ENCODE peak calls at places on chromosome 19, in six cellular contexts. One of them, this sample, is unnamed. For H3K4me1 and H3K9me3, the result is how much of the 10 kb centered on the place peaks cover.

GRCh38 chr19:38148337-38148736 is 75.7 kb downstream of the DPF1 start:
- DNase-seq in adrenal gland: no peak
- DNase-seq in transverse colon: no peak
- DNase-seq in heart right ventricle: peak
- DNase-seq in fibroblast of lung: no peak
- DNase-seq in aorta: no peak
- DNase-seq in this sample: no peak

GRCh38 chr19:55098716-55099556 is 18.5 kb downstream of the PPP1R12C start:
- DNase-seq in adrenal gland: no peak
- DNase-seq in transverse colon: no peak
- DNase-seq in heart right ventricle: no peak
- DNase-seq in fibroblast of lung: no peak
- DNase-seq in aorta: no peak
- DNase-seq in this sample: no peak

GRCh38 chr19:17333611-17334413 is 843 bp downstream of the ANO8 start:
- DNase-seq in adrenal gland: peak
- DNase-seq in transverse colon: peak
- DNase-seq in heart right ventricle: no peak
- DNase-seq in fibroblast of lung: peak
- DNase-seq in aorta: peak
- DNase-seq in this sample: no peak

GRCh38 chr19:15787611-15788155 is at the start of gene OR10H5:
- DNase-seq in adrenal gland: no peak
- DNase-seq in transverse colon: no peak
- DNase-seq in heart right ventricle: no peak
- DNase-seq in fibroblast of lung: no peak
- DNase-seq in aorta: no peak
- DNase-seq in this sample: no peak

GRCh38 chr19:23698711-23699520 is 11.9 kb upstream of the ZNF675 start:
- DNase-seq in adrenal gland: no peak
- DNase-seq in transverse colon: peak
- DNase-seq in heart right ventricle: no peak
- DNase-seq in fibroblast of lung: no peak
- DNase-seq in aorta: no peak
- DNase-seq in this sample: peak

GRCh38 chr19:18102916-18103542 is 5.5 kb downstream of the MAST3 start:
- DNase-seq in adrenal gland: no peak
- DNase-seq in transverse colon: no peak
- DNase-seq in heart right ventricle: no peak
- DNase-seq in fibroblast of lung: no peak
- DNase-seq in aorta: no peak
- DNase-seq in this sample: no peak

GRCh38 chr19:40147693-40148347 is 43.4 kb upstream of the MAP3K10 start:
- DNase-seq in adrenal gland: peak
- DNase-seq in transverse colon: peak
- DNase-seq in heart right ventricle: no peak
- DNase-seq in fibroblast of lung: peak
- DNase-seq in aorta: no peak
- DNase-seq in this sample: no peak

GRCh38 chr19:43664008-43664407 is 6.0 kb downstream of the PLAUR start:
- DNase-seq in adrenal gland: no peak
- DNase-seq in transverse colon: no peak
- DNase-seq in heart right ventricle: peak
- DNase-seq in fibroblast of lung: no peak
- DNase-seq in aorta: no peak
- DNase-seq in this sample: no peak

GRCh38 chr19:15863272-15863671 is 34.6 kb downstream of the CYP4F2 start:
- DNase-seq in adrenal gland: no peak
- DNase-seq in transverse colon: no peak
- DNase-seq in heart right ventricle: no peak
- DNase-seq in fibroblast of lung: no peak
- DNase-seq in aorta: no peak
- DNase-seq in this sample: no peak

DNA sequence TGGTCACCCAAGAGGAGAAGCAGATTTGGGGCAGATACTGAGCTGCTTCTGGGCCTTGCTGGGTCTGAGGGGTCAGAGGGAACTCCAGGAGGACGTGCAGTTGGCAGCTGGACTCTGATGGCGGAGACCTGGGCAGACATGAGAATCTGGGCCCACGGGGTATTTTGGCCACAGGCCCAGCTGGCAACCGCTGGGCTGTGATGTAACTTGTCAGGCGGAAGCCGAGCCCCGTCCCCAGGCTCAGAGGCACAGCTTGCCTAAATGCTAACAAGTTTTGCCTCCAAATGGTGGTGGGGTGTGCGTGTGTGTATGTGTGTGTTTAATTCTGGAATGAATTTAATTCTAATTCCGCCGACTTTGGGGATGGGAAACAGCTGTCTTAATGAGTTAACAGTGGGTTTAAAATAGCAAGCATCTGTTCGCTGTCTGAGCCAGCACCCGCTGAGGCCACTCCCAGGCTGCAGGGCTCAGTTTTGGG is 11.6 kb downstream of the ZNRF4 start:
- DNase-seq in adrenal gland: no peak
- DNase-seq in transverse colon: no peak
- DNase-seq in heart right ventricle: peak
- DNase-seq in fibroblast of lung: no peak
- DNase-seq in aorta: no peak
- DNase-seq in this sample: peak
- H3K4me1 ChIP-seq in adrenal gland: under half
- H3K4me1 ChIP-seq in transverse colon: under half
- H3K4me1 ChIP-seq in heart right ventricle: under half
- H3K4me1 ChIP-seq in fibroblast of lung: under half
- H3K4me1 ChIP-seq in aorta: under half
- H3K4me1 ChIP-seq in this sample: under half

DNA sequence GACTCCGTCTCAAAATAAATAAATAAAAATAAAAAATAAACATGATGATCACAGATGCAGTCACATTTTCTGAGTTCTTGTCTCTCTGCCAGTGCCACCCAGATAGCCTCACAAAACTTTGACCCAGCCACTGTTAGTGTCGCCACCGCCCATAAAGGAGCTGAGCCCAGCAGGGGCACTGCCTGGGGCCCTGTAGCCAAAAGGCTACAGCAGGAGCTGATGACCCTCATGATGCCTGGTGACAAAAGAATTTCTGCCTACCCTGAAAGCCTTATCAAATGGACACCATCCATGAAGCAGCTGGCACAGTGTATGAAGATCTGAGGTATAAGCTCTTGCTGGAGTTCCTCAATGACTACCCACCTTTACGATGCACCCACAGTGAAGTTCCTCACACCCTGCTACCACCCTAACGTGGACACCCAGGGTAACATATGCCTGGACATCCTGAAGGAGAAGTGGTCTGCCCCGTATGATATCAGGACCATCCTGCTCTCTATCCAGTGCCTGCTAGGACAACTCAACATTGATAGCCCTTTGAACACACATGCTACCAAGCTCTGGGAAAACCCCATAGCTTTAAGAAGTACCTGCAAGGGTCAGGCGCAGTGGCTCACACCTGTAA is 18.3 kb downstream of the ZNF587 start:
- DNase-seq in adrenal gland: no peak
- DNase-seq in transverse colon: no peak
- DNase-seq in heart right ventricle: no peak
- DNase-seq in fibroblast of lung: no peak
- DNase-seq in aorta: no peak
- DNase-seq in this sample: no peak
- H3K9me3 ChIP-seq in adrenal gland: under half
- H3K9me3 ChIP-seq in transverse colon: half or more
- H3K9me3 ChIP-seq in heart right ventricle: under half
- H3K9me3 ChIP-seq in fibroblast of lung: under half
- H3K9me3 ChIP-seq in aorta: under half
- H3K9me3 ChIP-seq in this sample: under half

DNA sequence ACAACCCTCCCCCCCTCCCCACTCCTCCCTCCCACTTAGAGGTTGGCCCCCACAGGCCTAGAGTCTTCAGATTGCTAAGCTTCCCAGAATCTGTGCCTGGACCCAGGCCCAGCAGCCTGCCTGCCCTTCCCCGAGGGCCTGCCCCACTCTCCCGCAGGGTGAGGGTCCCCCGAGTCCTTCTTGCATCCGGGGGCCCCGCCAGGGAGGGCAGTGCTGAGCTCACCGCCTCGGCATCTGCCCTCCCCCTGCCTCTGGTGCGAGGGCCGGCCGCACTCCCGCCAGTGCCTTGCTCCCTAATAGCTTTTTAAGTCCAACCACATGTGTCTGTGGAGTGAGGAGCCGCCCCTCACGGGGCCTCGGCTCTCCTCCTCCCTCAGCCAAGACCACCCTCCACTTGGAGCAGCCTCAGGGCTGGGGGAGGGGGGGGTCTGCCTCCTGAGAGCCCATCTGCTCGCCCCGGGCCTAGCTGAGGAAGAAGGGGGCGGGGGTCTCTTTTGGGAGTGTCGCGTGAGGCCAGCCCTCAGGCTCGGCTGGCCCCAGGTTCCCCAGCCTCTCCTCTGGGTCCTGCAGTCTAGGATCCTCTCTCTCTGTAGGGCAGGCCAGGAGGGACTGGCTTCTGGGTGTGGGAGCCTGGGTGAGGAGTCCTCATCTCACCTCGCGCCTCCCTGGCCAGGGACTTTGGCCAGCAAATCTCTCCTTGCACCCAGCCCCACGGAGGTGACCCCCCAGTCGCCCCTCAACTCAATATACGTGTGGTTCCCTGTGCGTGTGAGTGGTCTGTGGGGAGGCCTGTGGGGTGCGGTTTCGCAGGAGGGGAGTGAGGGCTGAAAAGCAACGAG is 47.2 kb downstream of the LYL1 start:
- DNase-seq in adrenal gland: peak
- DNase-seq in transverse colon: peak
- DNase-seq in heart right ventricle: peak
- DNase-seq in fibroblast of lung: peak
- DNase-seq in aorta: peak
- DNase-seq in this sample: peak
- H3K4me1 ChIP-seq in adrenal gland: under half
- H3K4me1 ChIP-seq in transverse colon: half or more
- H3K4me1 ChIP-seq in heart right ventricle: half or more
- H3K4me1 ChIP-seq in fibroblast of lung: half or more
- H3K4me1 ChIP-seq in aorta: under half
- H3K4me1 ChIP-seq in this sample: half or more

DNA sequence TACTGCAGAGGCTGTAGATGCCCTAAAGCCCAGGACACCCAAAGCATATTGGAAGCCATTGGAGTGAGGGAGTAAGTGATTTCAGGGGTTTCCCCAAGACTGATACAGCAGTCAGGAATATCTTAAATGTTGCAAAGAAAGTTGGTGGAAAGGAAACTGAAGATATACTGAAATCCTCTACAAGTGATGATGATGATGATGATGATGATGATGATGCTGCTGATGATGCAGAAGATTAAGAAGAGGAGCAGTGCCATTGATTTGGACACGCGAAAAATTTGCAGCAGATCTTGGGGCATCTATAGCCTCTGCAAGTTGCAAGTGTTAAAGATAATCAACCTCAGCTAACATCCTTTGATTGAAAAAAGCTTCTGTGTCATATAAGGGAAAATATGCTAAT is 23.8 kb downstream of the ZNF44 start:
- DNase-seq in adrenal gland: no peak
- DNase-seq in transverse colon: no peak
- DNase-seq in heart right ventricle: no peak
- DNase-seq in fibroblast of lung: no peak
- DNase-seq in aorta: no peak
- DNase-seq in this sample: no peak
- H3K9me3 ChIP-seq in adrenal gland: half or more
- H3K9me3 ChIP-seq in transverse colon: half or more
- H3K9me3 ChIP-seq in heart right ventricle: under half
- H3K9me3 ChIP-seq in fibroblast of lung: under half
- H3K9me3 ChIP-seq in aorta: under half
- H3K9me3 ChIP-seq in this sample: half or more

DNA sequence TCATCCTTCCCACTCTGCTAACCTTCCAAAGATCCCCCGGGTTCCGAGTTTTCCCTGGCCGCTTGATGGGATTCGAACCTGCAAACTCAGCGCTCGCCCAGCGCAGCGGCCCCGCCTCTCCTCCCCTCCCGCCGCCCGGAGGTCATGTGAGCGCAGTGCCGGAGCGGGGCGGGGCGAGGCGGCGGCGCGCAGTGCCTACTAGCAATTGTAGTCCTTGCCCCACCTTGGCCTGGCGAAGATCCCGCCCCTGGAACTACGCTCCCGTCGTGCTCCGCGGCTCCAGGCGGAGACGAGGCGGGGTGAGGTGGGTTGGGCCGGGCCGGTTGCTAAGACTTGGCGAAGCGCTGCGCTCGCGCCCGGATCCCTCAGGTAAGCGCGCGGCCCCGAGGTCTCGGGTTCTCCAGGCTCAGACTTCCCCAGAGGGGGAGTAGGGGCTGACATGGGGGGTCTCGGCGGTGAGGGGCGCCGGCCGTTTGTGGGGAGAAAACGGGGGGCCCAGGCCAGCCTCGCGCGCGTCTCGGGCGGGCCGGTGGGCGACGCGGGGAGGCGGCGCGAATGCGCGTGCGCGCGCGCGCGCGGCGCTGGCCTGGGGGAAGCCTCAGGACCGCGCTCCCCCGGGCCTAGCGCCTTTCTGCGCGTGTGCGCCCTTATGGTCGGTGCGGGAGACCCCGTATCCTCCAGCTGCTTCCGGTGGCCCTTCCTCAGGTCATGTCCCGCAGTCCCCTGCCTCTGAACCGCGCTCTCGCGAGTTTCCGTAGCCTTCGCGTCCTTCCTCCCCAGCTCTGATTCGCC is at the start of the genes ADAT3 and SCAMP4:
- DNase-seq in adrenal gland: peak
- DNase-seq in transverse colon: peak
- DNase-seq in heart right ventricle: peak
- DNase-seq in fibroblast of lung: peak
- DNase-seq in aorta: peak
- DNase-seq in this sample: peak
- H3K4me1 ChIP-seq in adrenal gland: under half
- H3K4me1 ChIP-seq in transverse colon: half or more
- H3K4me1 ChIP-seq in heart right ventricle: under half
- H3K4me1 ChIP-seq in fibroblast of lung: under half
- H3K4me1 ChIP-seq in aorta: under half
- H3K4me1 ChIP-seq in this sample: under half

GRCh38 chr19:58277748-58278147 is 1.0 kb upstream of the ZNF8 start:
- DNase-seq in adrenal gland: no peak
- DNase-seq in transverse colon: no peak
- DNase-seq in heart right ventricle: no peak
- DNase-seq in fibroblast of lung: no peak
- DNase-seq in aorta: peak
- DNase-seq in this sample: no peak

GRCh38 chr19:58279925-58280316 is 1.2 kb downstream of the ZNF8 start:
- DNase-seq in adrenal gland: no peak
- DNase-seq in transverse colon: no peak
- DNase-seq in heart right ventricle: no peak
- DNase-seq in fibroblast of lung: no peak
- DNase-seq in aorta: no peak
- DNase-seq in this sample: no peak

GRCh38 chr19:58277197-58277596 is 1.6 kb upstream of the ZNF8 start:
- DNase-seq in adrenal gland: no peak
- DNase-seq in transverse colon: no peak
- DNase-seq in heart right ventricle: no peak
- DNase-seq in fibroblast of lung: no peak
- DNase-seq in aorta: peak
- DNase-seq in this sample: no peak

GRCh38 chr19:58278156-58279041 is at the start of gene ZNF8:
- DNase-seq in adrenal gland: peak
- DNase-seq in transverse colon: peak
- DNase-seq in heart right ventricle: peak
- DNase-seq in fibroblast of lung: peak
- DNase-seq in aorta: peak
- DNase-seq in this sample: peak

GRCh38 chr19:58279042-58279924 is 528 bp downstream of the ZNF8 start:
- DNase-seq in adrenal gland: peak
- DNase-seq in transverse colon: peak
- DNase-seq in heart right ventricle: peak
- DNase-seq in fibroblast of lung: peak
- DNase-seq in aorta: peak
- DNase-seq in this sample: peak
- H3K9me3 ChIP-seq in adrenal gland: under half
- H3K9me3 ChIP-seq in transverse colon: under half
- H3K9me3 ChIP-seq in heart right ventricle: under half
- H3K9me3 ChIP-seq in fibroblast of lung: under half
- H3K9me3 ChIP-seq in aorta: under half
- H3K9me3 ChIP-seq in this sample: under half

This sample was measured in SJCRH30.